ENCODE peak calls at places on chromosomes 13 and 19, in seven cellular contexts. A is heart right ventricle; Y is CD4-positive, alpha-beta T cell; M is keratinocyte; V is psoas muscle; R is upper lobe of right lung; G is RWPE1. W is an unnamed sample.

GRCh38 chr19:50025794-50026549 is at the start of gene ZNF473:
- DNase-seq in A (peak; percentile 95), Y (peak; percentile 90), M (peak; percentile 65), V (peak; percentile 95), R (peak; percentile 96), G (peak; percentile 87), W (peak; percentile 81)

GRCh38 chr13:44364601-44365000 is 9.0 kb upstream of the SERP2 start:
- DNase-seq in A (no peak), Y (no peak), M (no peak), V (no peak), R (no peak), G (peak; percentile 31), W (no peak)

GRCh38 chr13:80131204-80131603 is 209.7 kb downstream of the SPRY2 start:
- DNase-seq in A (peak; percentile 89), Y (no peak), M (no peak), V (peak; percentile 76), R (peak; percentile 90), G (peak; percentile 11), W (no peak)

GRCh38 chr19:37220383-37220782 is 2.4 kb downstream of the ZNF383 start:
- DNase-seq in A (no peak), Y (no peak), M (no peak), V (no peak), R (no peak), G (no peak), W (no peak)

GRCh38 chr13:59677966-59678814 is 485.5 kb downstream of the DIAPH3 start:
- DNase-seq in A (peak; percentile 38), Y (no peak), M (peak; percentile 5), V (no peak), R (no peak), G (peak; percentile 5), W (peak; percentile 2)

GRCh38 chr13:101627556-101627943 is 175.1 kb downstream of the ITGBL1 start:
- DNase-seq in A (no peak), Y (no peak), M (no peak), V (no peak), R (no peak), G (no peak), W (no peak)

GRCh38 chr19:44969437-44969836 is 14.3 kb downstream of the CLPTM1 start:
- DNase-seq in A (no peak), Y (no peak), M (no peak), V (no peak), R (no peak), G (no peak), W (no peak)

GRCh38 chr13:29756506-29756905 is 93.9 kb downstream of the UBL3 start:
- DNase-seq in A (no peak), Y (no peak), M (no peak), V (no peak), R (no peak), G (no peak), W (no peak)

GRCh38 chr13:60519496-60519895 is 122.5 kb downstream of the TDRD3 start:
- DNase-seq in A (no peak), Y (no peak), M (no peak), V (no peak), R (no peak), G (no peak), W (no peak)

GRCh38 chr19:30115947-30116346 is 173.9 kb downstream of the URI1 start:
- DNase-seq in A (no peak), Y (no peak), M (no peak), V (no peak), R (no peak), G (no peak), W (no peak)

GRCh38 chr13:52617070-52618060 is 24.9 kb upstream of the HNRNPA1L2 start:
- DNase-seq in A (peak; percentile 85), Y (peak; percentile 83), M (no peak), V (peak; percentile 76), R (peak; percentile 88), G (peak; percentile 91), W (peak; percentile 29)

GRCh38 chr13:80217614-80218456 is 123.1 kb downstream of the SPRY2 start:
- DNase-seq in A (no peak), Y (no peak), M (no peak), V (no peak), R (no peak), G (no peak), W (no peak)

GRCh38 chr19:27393591-27393990 is 1819.4 kb downstream of the UQCRFS1 start:
- DNase-seq in A (no peak), Y (no peak), M (no peak), V (no peak), R (no peak), G (no peak), W (no peak)

GRCh38 chr19:679418-680286 is 3.5 kb downstream of the FSTL3 start:
- DNase-seq in A (peak; percentile 65), Y (no peak), M (no peak), V (peak; percentile 76), R (peak; percentile 83), G (peak; percentile 58), W (no peak)

GRCh38 chr19:33763661-33764343 is 32.9 kb upstream of the KCTD15 start:
- DNase-seq in A (no peak), Y (no peak), M (no peak), V (no peak), R (no peak), G (no peak), W (no peak)

GRCh38 chr13:32330438-32330837 is 15.1 kb downstream of the BRCA2 start:
- DNase-seq in A (no peak), Y (no peak), M (no peak), V (no peak), R (no peak), G (peak; percentile 18), W (peak; percentile 16)

GRCh38 chr13:112755331-112755730 is 65.5 kb downstream of the ATP11A start:
- DNase-seq in A (no peak), Y (no peak), M (no peak), V (no peak), R (peak; percentile 48), G (no peak), W (no peak)

GRCh38 chr19:1672038-1672768 is 19.8 kb upstream of the TCF3 start:
- DNase-seq in A (no peak), Y (peak; percentile 70), M (no peak), V (no peak), R (peak; percentile 80), G (peak; percentile 54), W (no peak)

GRCh38 chr13:107742544-107742943 is 472.8 kb downstream of the LIG4 start:
- DNase-seq in A (no peak), Y (no peak), M (no peak), V (no peak), R (no peak), G (no peak), W (no peak)

GRCh38 chr13:80084086-80084676 is 256.7 kb downstream of the SPRY2 start:
- DNase-seq in A (no peak), Y (no peak), M (no peak), V (no peak), R (no peak), G (peak; percentile 41), W (no peak)

GRCh38 chr13:78372581-78372980 is 230.8 kb downstream of the POU4F1 start:
- DNase-seq in A (no peak), Y (no peak), M (no peak), V (no peak), R (no peak), G (no peak), W (no peak)

GRCh38 chr19:38644719-38645118 is 2.7 kb upstream of the ACTN4 start:
- DNase-seq in A (no peak), Y (no peak), M (no peak), V (no peak), R (no peak), G (no peak), W (no peak)

GRCh38 chr19:16042533-16043085 is 33.7 kb upstream of the TPM4 start:
- DNase-seq in A (no peak), Y (no peak), M (no peak), V (no peak), R (no peak), G (no peak), W (no peak)

GRCh38 chr13:29359181-29359580 is 236.3 kb downstream of the SLC7A1 start:
- DNase-seq in A (no peak), Y (no peak), M (no peak), V (no peak), R (no peak), G (no peak), W (no peak)

GRCh38 chr19:15194938-15195337 is 5.9 kb downstream of the NOTCH3 start:
- DNase-seq in A (peak; percentile 29), Y (no peak), M (no peak), V (no peak), R (peak; percentile 76), G (no peak), W (no peak)

GRCh38 chr13:33554919-33555791 is 262.8 kb upstream of the RFC3 start:
- DNase-seq in A (no peak), Y (no peak), M (no peak), V (no peak), R (no peak), G (no peak), W (no peak)

GRCh38 chr19:4969292-4969771 is 419 bp downstream of the KDM4B start:
- DNase-seq in A (no peak), Y (no peak), M (no peak), V (no peak), R (no peak), G (no peak), W (no peak)
- H3K27ac ChIP-seq in A (peak overlapping the region; percentile 80), Y (no peak overlapping the region), M (no peak overlapping the region), V (peak overlapping the region; percentile 71), R (no peak overlapping the region), G (peak overlapping the region; percentile 91), W (peak overlapping the region; percentile 66)

DNA sequence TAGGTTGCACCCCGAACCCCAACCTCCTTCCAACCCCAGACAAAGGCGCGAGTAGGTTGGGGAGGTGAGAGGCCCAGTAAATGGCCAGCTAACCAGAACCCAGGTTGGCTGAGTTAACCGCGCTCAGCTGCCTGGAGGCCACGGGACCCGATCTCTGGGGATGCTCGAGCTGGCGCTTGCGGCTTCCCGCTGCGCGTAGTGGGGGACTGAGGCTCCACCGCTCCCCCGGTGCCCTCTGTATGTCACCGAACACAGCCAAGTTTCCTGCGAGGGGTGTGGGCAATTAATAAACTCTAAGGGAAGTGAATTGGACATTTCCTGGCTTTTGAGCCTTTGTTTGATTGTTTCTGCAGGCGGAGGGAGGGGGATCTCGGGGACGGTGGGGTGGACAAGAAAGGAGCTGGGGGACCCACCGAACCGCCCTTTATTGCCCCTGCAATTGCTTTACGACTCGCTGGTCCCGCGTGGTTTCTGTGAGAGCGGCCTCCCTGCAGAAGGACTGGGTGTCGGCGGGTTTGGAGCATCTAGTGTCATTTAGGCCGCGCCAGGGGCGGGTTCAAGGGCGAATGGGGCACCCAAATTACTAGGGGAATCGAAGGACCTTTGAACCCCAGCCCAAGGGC is 3.5 kb upstream of the ZIC5 start:
- DNase-seq in A (no peak), Y (no peak), M (no peak), V (no peak), R (no peak), G (no peak), W (no peak)
- H3K27ac ChIP-seq in A (no peak overlapping the region), Y (no peak overlapping the region), M (no peak overlapping the region), V (no peak overlapping the region), R (no peak overlapping the region), G (no peak overlapping the region), W (no peak overlapping the region)

DNA sequence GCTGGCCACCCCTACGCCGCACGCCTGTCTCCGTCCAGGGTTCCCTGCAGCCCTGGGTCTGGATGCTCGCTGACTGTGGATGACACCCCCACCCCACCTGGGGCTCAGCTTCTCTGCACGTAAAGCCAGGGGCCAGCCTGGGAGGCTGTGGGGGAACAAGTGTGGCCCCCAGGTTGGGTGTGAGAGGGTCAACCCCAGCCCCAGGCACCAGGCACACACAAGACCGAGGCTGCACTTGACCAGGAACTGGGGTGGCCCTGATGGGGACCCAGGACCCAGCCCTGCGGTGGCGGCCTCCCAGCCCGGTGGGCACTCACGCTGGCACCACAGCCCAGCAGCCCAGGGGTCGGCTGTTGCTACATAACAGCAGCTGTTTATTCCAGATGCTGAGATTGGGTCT is 41.6 kb downstream of the GAS6 start:
- DNase-seq in A (no peak), Y (no peak), M (no peak), V (no peak), R (no peak), G (no peak), W (no peak)
- H3K27ac ChIP-seq in A (peak overlapping the region; percentile 89), Y (no peak overlapping the region), M (no peak overlapping the region), V (peak overlapping the region; percentile 90), R (no peak overlapping the region), G (peak overlapping the region; percentile 99), W (peak overlapping the region; percentile 82)

GRCh38 chr19:8490395-8490760 is 12.1 kb downstream of the PRAM1 start:
- DNase-seq in A (no peak), Y (no peak), M (no peak), V (no peak), R (no peak), G (no peak), W (no peak)
- H3K27ac ChIP-seq in A (no peak overlapping the region), Y (no peak overlapping the region), M (peak overlapping the region; percentile 67), V (no peak overlapping the region), R (no peak overlapping the region), G (peak overlapping the region; percentile 89), W (no peak overlapping the region)